ENCODE peak calls at places on chromosomes 13 and 19, in seven cellular contexts. H, D, B, I, U, W and S are unnamed samples.

GRCh38 chr13:33639158-33639557 is 178.8 kb upstream of the RFC3 start:
- DNase-seq in D (no peak), B (peak), U (peak), W (peak), I (peak), H (no peak), S (no peak)

GRCh38 chr13:105598551-105598950 is 936.9 kb downstream of the EFNB2 start:
- DNase-seq in D (no peak), H (no peak), U (peak), W (no peak), I (peak), B (no peak), S (no peak)

GRCh38 chr19:5679289-5680082 is 830 bp downstream of the MICOS13 start:
- DNase-seq in W (no peak), U (no peak), B (no peak), I (no peak), D (peak), H (no peak), S (no peak)

GRCh38 chr19:21134934-21135366 is 6.9 kb upstream of the ZNF431 start:
- DNase-seq in W (no peak), U (no peak), I (no peak), H (no peak), B (no peak), D (no peak), S (no peak)

GRCh38 chr13:63336549-63336948 is 1920.9 kb upstream of the PCDH20 start:
- DNase-seq in H (no peak), I (no peak), W (no peak), B (no peak), D (no peak), U (no peak), S (no peak)

GRCh38 chr13:112768795-112769411 is 79.1 kb downstream of the ATP11A start:
- DNase-seq in W (no peak), I (no peak), B (no peak), H (no peak), D (no peak), U (no peak), S (no peak)

GRCh38 chr13:40895715-40896184 is 106.3 kb downstream of the SLC25A15 start:
- DNase-seq in I (no peak), B (no peak), W (no peak), D (no peak), U (no peak), H (no peak), S (no peak)

GRCh38 chr13:100542546-100543156 is 45.9 kb downstream of the GGACT start:
- DNase-seq in I (no peak), B (no peak), W (no peak), U (peak), H (no peak), D (no peak), S (no peak)

GRCh38 chr13:22696433-22696832 is 484.3 kb upstream of the SGCG start:
- DNase-seq in D (no peak), H (no peak), I (no peak), U (no peak), W (no peak), B (no peak), S (no peak)